ENCODE peak calls at places on chromosomes 11 and 22, in four cellular contexts. L is IMR-90, X is K562, M is endothelial cell of umbilical vein. T is an unnamed sample.

GRCh38 chr11:22165799-22166548 is 26.9 kb upstream of the ANO5 start:
- DNase-seq in X (no peak), M (no peak), L (no peak), T (no peak)

GRCh38 chr22:23094695-23095466 is 24.6 kb downstream of the GNAZ start:
- DNase-seq in L (no peak), X (peak; percentile 57), M (no peak), T (no peak)

GRCh38 chr11:66264893-66265292 is 3.5 kb upstream of the RAB1B start:
- DNase-seq in L (no peak), M (no peak), X (peak; percentile 48), T (no peak)

GRCh38 chr22:37386441-37386840 is 40.8 kb downstream of the ELFN2 start:
- DNase-seq in L (no peak), M (no peak), X (peak; percentile 26), T (no peak)

GRCh38 chr11:124108158-124108557 is 7.1 kb upstream of the VWA5A start:
- DNase-seq in X (peak; percentile 29), M (peak; percentile 56), L (peak; percentile 15), T (no peak)

GRCh38 chr22:42343551-42344081 is 73.2 kb upstream of the TCF20 start:
- DNase-seq in L (no peak), X (peak; percentile 84), M (no peak), T (no peak)

GRCh38 chr11:7511405-7511804 is 2.4 kb upstream of the PPFIBP2 start:
- DNase-seq in L (no peak), X (no peak), M (peak; percentile 65), T (no peak)

GRCh38 chr11:94652735-94653284 is 85.6 kb downstream of the PIWIL4 start:
- DNase-seq in X (no peak), L (no peak), M (no peak), T (no peak)

GRCh38 chr22:45237065-45237990 is 3.4 kb downstream of the KIAA0930 start:
- DNase-seq in X (no peak), M (no peak), L (no peak), T (no peak)

GRCh38 chr11:18853086-18853720 is 61.6 kb upstream of the PTPN5 start:
- DNase-seq in M (peak; percentile 17), X (no peak), L (peak; percentile 19), T (no peak)

GRCh38 chr11:131760191-131760951 is 390.0 kb downstream of the NTM start:
- DNase-seq in X (no peak), L (peak; percentile 95), M (no peak), T (no peak)

DNA sequence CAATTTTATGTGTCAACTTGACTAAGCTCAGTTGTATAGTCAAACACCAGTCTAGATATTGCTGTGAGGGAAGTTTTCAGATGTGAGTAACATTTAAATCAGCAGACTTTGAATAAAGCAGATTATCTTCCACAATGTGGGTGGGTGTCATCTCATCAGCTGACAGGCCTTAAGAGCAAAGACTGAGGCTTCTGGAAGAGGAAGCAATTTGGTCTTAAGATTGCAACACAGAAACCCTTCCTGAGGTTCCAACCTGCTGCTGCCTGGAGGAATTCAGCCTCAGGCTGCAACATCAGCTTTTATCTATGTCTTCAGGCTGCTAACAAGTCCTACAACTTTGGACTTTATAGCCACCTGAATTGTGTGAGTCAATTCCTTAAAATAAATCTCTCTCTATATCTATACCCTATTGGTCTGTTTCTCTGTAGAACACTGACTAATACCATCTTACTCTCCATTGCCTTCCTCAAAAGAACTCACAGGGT is 277.2 kb upstream of the PLET1 start:
- DNase-seq in L (no peak), X (no peak), M (no peak), T (no peak)
- TF ChIP-seq FOS in L (no peak), X (no peak), M (no peak), T (no peak)

DNA sequence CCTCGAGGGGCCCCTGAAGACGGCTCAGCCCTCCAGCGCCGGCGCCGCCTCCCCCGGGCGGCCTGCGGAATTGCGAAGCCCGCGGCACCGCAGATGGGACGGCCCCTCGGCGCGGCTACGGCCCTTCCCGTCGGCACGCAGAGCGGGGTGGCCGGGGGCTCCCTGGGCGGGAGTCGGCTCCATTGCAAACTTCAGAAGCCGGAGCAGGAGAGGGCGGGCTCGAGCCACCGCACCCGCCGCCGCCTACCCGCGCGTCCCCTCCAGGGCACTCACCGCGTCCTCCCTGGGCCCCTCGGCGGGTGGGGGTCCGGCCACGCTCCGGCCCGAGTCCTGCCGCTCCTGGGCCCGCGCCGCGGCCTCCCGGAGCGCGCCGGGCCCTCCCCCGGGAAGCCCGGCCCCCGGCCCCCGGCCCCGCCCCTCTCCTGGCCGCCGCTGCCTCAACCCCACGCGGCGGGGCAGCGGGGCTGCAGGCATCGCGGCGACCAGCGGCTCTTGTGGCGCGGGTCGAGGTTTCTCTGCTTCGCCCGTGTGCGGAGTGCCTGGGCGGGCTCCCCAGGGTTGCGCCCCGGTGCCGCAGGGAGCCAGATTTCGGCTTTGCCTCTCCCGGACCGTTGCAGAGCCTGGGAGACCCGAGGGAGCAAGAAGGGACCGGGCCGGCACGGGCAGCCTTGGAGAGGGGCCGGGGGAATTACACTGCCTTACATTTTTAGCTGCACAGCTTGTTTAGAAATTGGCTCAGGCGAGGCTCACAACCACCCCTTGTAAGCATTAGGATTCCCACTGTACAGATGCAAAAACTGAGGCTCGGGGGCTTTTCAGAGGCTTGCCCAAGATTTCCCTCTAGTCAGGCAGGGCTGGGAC is at the start of gene PACSIN3:
- DNase-seq in L (peak; percentile 19), X (peak; percentile 94), M (peak; percentile 60), T (no peak)
- TF ChIP-seq FOS in L (no peak), X (no peak), M (no peak), T (no peak)

DNA sequence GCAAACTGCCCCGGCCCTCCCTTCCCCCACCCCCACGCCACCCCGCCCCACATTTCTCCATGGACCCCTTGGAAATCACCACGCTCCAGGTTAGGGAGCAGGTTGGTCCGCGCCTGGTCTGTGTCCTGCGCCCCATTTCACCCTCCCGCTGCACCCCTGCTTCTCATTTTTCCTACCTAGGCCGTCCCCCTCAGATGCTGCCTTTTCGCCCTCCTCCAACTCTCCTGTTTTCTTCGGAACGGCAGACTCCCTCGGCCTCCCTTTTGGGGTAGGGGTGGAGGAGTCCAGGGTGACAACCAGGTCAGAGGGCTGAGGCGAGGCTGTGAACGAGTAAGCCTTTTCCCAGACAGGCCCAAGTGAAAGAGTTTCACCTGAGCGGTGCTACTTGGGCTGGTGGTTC is 893 bp upstream of the SCN4B start:
- DNase-seq in L (no peak), M (no peak), X (no peak), T (no peak)
- TF ChIP-seq FOS in L (no peak), M (no peak), X (no peak), T (no peak)

DNA sequence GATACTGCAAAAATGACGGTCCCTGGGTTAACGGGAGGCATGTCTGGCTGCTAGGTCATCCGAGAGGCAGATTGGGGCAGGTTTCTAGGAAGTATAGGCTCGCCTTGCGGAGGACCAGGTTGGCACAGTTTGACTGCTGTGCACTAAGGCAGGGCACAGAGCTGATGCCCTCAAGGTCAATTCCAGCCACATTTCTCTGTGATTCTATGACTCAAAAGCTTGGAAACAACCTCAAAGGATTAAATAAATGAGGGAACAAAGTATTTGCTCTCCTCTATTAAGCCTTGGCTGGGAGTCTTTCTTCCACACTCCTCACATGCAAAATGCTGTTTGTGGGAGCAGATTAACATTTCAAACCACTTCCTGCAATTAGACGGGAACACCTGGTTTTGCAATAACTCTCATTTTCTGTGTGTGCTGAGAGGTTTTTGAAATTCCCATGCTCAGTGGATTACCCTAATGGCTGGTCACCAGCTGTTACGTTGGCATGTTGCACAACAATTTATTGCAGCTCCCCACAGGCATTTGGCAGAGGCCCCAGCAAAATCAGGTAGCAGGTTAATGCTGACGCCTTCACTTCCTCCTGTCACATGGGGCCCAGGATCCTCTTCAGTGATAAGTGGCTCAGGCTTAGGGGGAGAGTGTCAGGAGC is 61.0 kb upstream of the PLET1 start:
- DNase-seq in L (peak; percentile 89), X (no peak), M (no peak), T (peak; percentile 47)
- TF ChIP-seq FOS in L (no peak), X (no peak), M (no peak), T (no peak)

GRCh38 chr11:56750190-56750589 is 1.7 kb upstream of the OR9G4 start:
- DNase-seq in X (no peak), L (no peak), M (no peak), T (no peak)

GRCh38 chr11:56751480-56751879 is 3.0 kb upstream of the OR9G4 start:
- DNase-seq in M (no peak), X (no peak), L (no peak), T (no peak)

DNA sequence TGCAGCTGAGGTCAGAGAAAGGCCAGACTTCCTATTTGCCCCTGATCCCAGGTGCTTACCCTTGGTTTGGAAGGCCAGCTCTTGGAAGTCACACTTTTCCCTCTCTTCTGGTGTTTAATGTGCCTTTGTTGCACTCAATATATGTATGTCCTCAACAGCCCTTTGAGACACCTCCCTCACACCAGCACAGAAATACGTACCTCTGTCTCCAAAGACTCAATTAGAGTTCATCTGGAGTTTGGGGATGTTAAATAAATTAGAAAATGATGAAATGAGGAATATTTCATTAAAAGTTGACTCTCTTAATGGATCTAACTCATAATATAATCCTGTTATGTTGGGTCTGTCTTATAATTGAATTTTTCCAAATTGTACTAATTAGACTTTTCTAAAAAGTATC is at the start of gene OR9G4:
- DNase-seq in L (no peak), X (no peak), M (no peak), T (no peak)
- TF ChIP-seq FOS in L (no peak), X (no peak), M (no peak), T (no peak)

DNA sequence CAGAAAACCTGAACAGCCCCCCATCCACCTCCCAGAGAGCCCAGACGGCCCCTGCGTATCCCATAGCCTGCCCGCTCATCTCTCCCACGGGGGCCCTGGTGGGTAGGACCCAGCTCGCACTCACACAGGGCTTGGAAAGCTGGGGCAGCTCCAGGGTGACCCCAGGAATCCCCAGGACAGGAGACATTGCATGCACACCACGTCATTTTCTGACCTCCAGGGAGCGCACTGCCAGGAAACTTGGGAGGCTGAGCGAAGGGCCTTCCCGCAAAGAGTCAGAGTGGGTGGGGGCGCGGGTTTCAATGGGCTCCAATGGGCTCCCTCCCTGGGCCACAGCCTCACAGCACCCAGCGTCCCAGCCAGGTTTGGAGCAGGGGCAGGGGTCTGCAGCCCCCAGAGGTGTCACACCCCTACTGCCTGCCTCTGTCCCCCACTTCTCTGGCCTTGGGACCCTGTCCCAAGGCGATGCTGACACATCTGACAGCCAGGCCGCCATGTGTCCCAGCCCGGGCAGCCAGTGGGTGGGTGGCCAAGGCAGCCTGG is 8.2 kb upstream of the SYT8 start:
- DNase-seq in M (no peak), L (peak; percentile 59), X (peak; percentile 65), T (no peak)
- TF ChIP-seq FOS in M (no peak), L (no peak), X (no peak), T (no peak)

T was measured in GM12878.